ENCODE peak calls at places on chromosome 22, in five cellular contexts. One of them, this sample, is unnamed.

GRCh38 chr22:36331912-36332622 is 55.7 kb downstream of the MYH9 start:
- DNase-seq in activated CD4-positive, alpha-beta T cell treated with anti-CD3 and anti-CD28 coated beads, Interleukin-2, amount 10 ng/mL, durations not matched to agents 7 days and 5 days: peak
- DNase-seq in PC-9: peak
- DNase-seq in SK-N-SH: peak
- DNase-seq in amniotic stem cell: no peak
- DNase-seq in this sample: peak

GRCh38 chr22:48745842-48746788 is 1081.6 kb downstream of the BRD1 start:
- DNase-seq in activated CD4-positive, alpha-beta T cell treated with anti-CD3 and anti-CD28 coated beads, Interleukin-2, amount 10 ng/mL, durations not matched to agents 7 days and 5 days: no peak
- DNase-seq in PC-9: no peak
- DNase-seq in SK-N-SH: no peak
- DNase-seq in amniotic stem cell: no peak
- DNase-seq in this sample: no peak

GRCh38 chr22:31917227-31917921 is 27.0 kb upstream of the YWHAH start:
- DNase-seq in activated CD4-positive, alpha-beta T cell treated with anti-CD3 and anti-CD28 coated beads, Interleukin-2, amount 10 ng/mL, durations not matched to agents 7 days and 5 days: no peak
- DNase-seq in PC-9: no peak
- DNase-seq in SK-N-SH: no peak
- DNase-seq in amniotic stem cell: no peak
- DNase-seq in this sample: peak

GRCh38 chr22:42432818-42433217 is 615 bp upstream of the NFAM1 start:
- DNase-seq in activated CD4-positive, alpha-beta T cell treated with anti-CD3 and anti-CD28 coated beads, Interleukin-2, amount 10 ng/mL, durations not matched to agents 7 days and 5 days: no peak
- DNase-seq in PC-9: no peak
- DNase-seq in SK-N-SH: no peak
- DNase-seq in amniotic stem cell: no peak
- DNase-seq in this sample: no peak

GRCh38 chr22:50191041-50191740 is 5.5 kb downstream of the TRABD start:
- DNase-seq in activated CD4-positive, alpha-beta T cell treated with anti-CD3 and anti-CD28 coated beads, Interleukin-2, amount 10 ng/mL, durations not matched to agents 7 days and 5 days: peak
- DNase-seq in PC-9: no peak
- DNase-seq in SK-N-SH: peak
- DNase-seq in amniotic stem cell: no peak
- DNase-seq in this sample: peak

GRCh38 chr22:36285017-36285416 is 32.1 kb downstream of the APOL1 start:
- DNase-seq in activated CD4-positive, alpha-beta T cell treated with anti-CD3 and anti-CD28 coated beads, Interleukin-2, amount 10 ng/mL, durations not matched to agents 7 days and 5 days: no peak
- DNase-seq in PC-9: no peak
- DNase-seq in SK-N-SH: no peak
- DNase-seq in amniotic stem cell: no peak
- DNase-seq in this sample: no peak

GRCh38 chr22:36324414-36324813 is 63.4 kb downstream of the MYH9 start:
- DNase-seq in activated CD4-positive, alpha-beta T cell treated with anti-CD3 and anti-CD28 coated beads, Interleukin-2, amount 10 ng/mL, durations not matched to agents 7 days and 5 days: no peak
- DNase-seq in PC-9: no peak
- DNase-seq in SK-N-SH: no peak
- DNase-seq in amniotic stem cell: no peak
- DNase-seq in this sample: no peak

GRCh38 chr22:36386351-36386899 is 1.3 kb downstream of the MYH9 start:
- DNase-seq in activated CD4-positive, alpha-beta T cell treated with anti-CD3 and anti-CD28 coated beads, Interleukin-2, amount 10 ng/mL, durations not matched to agents 7 days and 5 days: peak
- DNase-seq in PC-9: peak
- DNase-seq in SK-N-SH: no peak
- DNase-seq in amniotic stem cell: no peak
- DNase-seq in this sample: peak

GRCh38 chr22:22811016-22812009 is 76.3 kb upstream of the IGLL5 start:
- DNase-seq in activated CD4-positive, alpha-beta T cell treated with anti-CD3 and anti-CD28 coated beads, Interleukin-2, amount 10 ng/mL, durations not matched to agents 7 days and 5 days: no peak
- DNase-seq in PC-9: no peak
- DNase-seq in SK-N-SH: no peak
- DNase-seq in amniotic stem cell: no peak
- DNase-seq in this sample: peak

GRCh38 chr22:32042924-32043323 is at the start of gene SLC5A1:
- DNase-seq in activated CD4-positive, alpha-beta T cell treated with anti-CD3 and anti-CD28 coated beads, Interleukin-2, amount 10 ng/mL, durations not matched to agents 7 days and 5 days: no peak
- DNase-seq in PC-9: peak
- DNase-seq in SK-N-SH: no peak
- DNase-seq in amniotic stem cell: no peak
- DNase-seq in this sample: no peak

GRCh38 chr22:27873476-27873875 is 45.6 kb downstream of the PITPNB start:
- DNase-seq in activated CD4-positive, alpha-beta T cell treated with anti-CD3 and anti-CD28 coated beads, Interleukin-2, amount 10 ng/mL, durations not matched to agents 7 days and 5 days: no peak
- DNase-seq in PC-9: no peak
- DNase-seq in SK-N-SH: no peak
- DNase-seq in amniotic stem cell: no peak
- DNase-seq in this sample: no peak

GRCh38 chr22:17842386-17842785 is 68.1 kb upstream of the BID start:
- DNase-seq in activated CD4-positive, alpha-beta T cell treated with anti-CD3 and anti-CD28 coated beads, Interleukin-2, amount 10 ng/mL, durations not matched to agents 7 days and 5 days: peak
- DNase-seq in PC-9: no peak
- DNase-seq in SK-N-SH: no peak
- DNase-seq in amniotic stem cell: no peak
- DNase-seq in this sample: no peak

GRCh38 chr22:49207008-49207775 is 620.5 kb downstream of the BRD1 start:
- DNase-seq in activated CD4-positive, alpha-beta T cell treated with anti-CD3 and anti-CD28 coated beads, Interleukin-2, amount 10 ng/mL, durations not matched to agents 7 days and 5 days: no peak
- DNase-seq in PC-9: no peak
- DNase-seq in SK-N-SH: no peak
- DNase-seq in amniotic stem cell: no peak
- DNase-seq in this sample: no peak

GRCh38 chr22:36753120-36753802 is 22.7 kb downstream of the IFT27 start:
- DNase-seq in activated CD4-positive, alpha-beta T cell treated with anti-CD3 and anti-CD28 coated beads, Interleukin-2, amount 10 ng/mL, durations not matched to agents 7 days and 5 days: no peak
- DNase-seq in PC-9: peak
- DNase-seq in SK-N-SH: no peak
- DNase-seq in amniotic stem cell: no peak
- DNase-seq in this sample: no peak

GRCh38 chr22:18104566-18104965 is 6.0 kb upstream of the TUBA8 start:
- DNase-seq in activated CD4-positive, alpha-beta T cell treated with anti-CD3 and anti-CD28 coated beads, Interleukin-2, amount 10 ng/mL, durations not matched to agents 7 days and 5 days: no peak
- DNase-seq in PC-9: no peak
- DNase-seq in SK-N-SH: no peak
- DNase-seq in amniotic stem cell: no peak
- DNase-seq in this sample: peak

GRCh38 chr22:44379817-44380560 is 67.2 kb upstream of the SHISAL1 start:
- DNase-seq in activated CD4-positive, alpha-beta T cell treated with anti-CD3 and anti-CD28 coated beads, Interleukin-2, amount 10 ng/mL, durations not matched to agents 7 days and 5 days: no peak
- DNase-seq in PC-9: no peak
- DNase-seq in SK-N-SH: no peak
- DNase-seq in amniotic stem cell: no peak
- DNase-seq in this sample: no peak

GRCh38 chr22:47406180-47406723 is 643.8 kb downstream of the TBC1D22A start:
- DNase-seq in activated CD4-positive, alpha-beta T cell treated with anti-CD3 and anti-CD28 coated beads, Interleukin-2, amount 10 ng/mL, durations not matched to agents 7 days and 5 days: no peak
- DNase-seq in PC-9: no peak
- DNase-seq in SK-N-SH: no peak
- DNase-seq in amniotic stem cell: no peak
- DNase-seq in this sample: no peak

GRCh38 chr22:27370281-27370680 is 431.3 kb downstream of the MN1 start:
- DNase-seq in activated CD4-positive, alpha-beta T cell treated with anti-CD3 and anti-CD28 coated beads, Interleukin-2, amount 10 ng/mL, durations not matched to agents 7 days and 5 days: no peak
- DNase-seq in PC-9: no peak
- DNase-seq in SK-N-SH: no peak
- DNase-seq in amniotic stem cell: no peak
- DNase-seq in this sample: no peak

GRCh38 chr22:49727881-49728563 is 99.7 kb downstream of the BRD1 start:
- DNase-seq in activated CD4-positive, alpha-beta T cell treated with anti-CD3 and anti-CD28 coated beads, Interleukin-2, amount 10 ng/mL, durations not matched to agents 7 days and 5 days: no peak
- DNase-seq in PC-9: no peak
- DNase-seq in SK-N-SH: peak
- DNase-seq in amniotic stem cell: no peak
- DNase-seq in this sample: no peak

GRCh38 chr22:46278656-46279645 is 11.1 kb downstream of the TTC38 start:
- DNase-seq in activated CD4-positive, alpha-beta T cell treated with anti-CD3 and anti-CD28 coated beads, Interleukin-2, amount 10 ng/mL, durations not matched to agents 7 days and 5 days: no peak
- DNase-seq in PC-9: no peak
- DNase-seq in SK-N-SH: no peak
- DNase-seq in amniotic stem cell: no peak
- DNase-seq in this sample: no peak

GRCh38 chr22:19643448-19644313 is 70.6 kb upstream of the SEPTIN5 start:
- DNase-seq in activated CD4-positive, alpha-beta T cell treated with anti-CD3 and anti-CD28 coated beads, Interleukin-2, amount 10 ng/mL, durations not matched to agents 7 days and 5 days: no peak
- DNase-seq in PC-9: no peak
- DNase-seq in SK-N-SH: no peak
- DNase-seq in amniotic stem cell: no peak
- DNase-seq in this sample: no peak

GRCh38 chr22:34976474-34976873 is 89.5 kb upstream of the ISX start:
- DNase-seq in activated CD4-positive, alpha-beta T cell treated with anti-CD3 and anti-CD28 coated beads, Interleukin-2, amount 10 ng/mL, durations not matched to agents 7 days and 5 days: no peak
- DNase-seq in PC-9: no peak
- DNase-seq in SK-N-SH: no peak
- DNase-seq in amniotic stem cell: no peak
- DNase-seq in this sample: no peak

GRCh38 chr22:48749555-48750227 is 1078.0 kb downstream of the BRD1 start:
- DNase-seq in activated CD4-positive, alpha-beta T cell treated with anti-CD3 and anti-CD28 coated beads, Interleukin-2, amount 10 ng/mL, durations not matched to agents 7 days and 5 days: no peak
- DNase-seq in PC-9: no peak
- DNase-seq in SK-N-SH: no peak
- DNase-seq in amniotic stem cell: no peak
- DNase-seq in this sample: no peak

GRCh38 chr22:19011075-19011474 is 75.0 kb upstream of the PRODH start:
- DNase-seq in activated CD4-positive, alpha-beta T cell treated with anti-CD3 and anti-CD28 coated beads, Interleukin-2, amount 10 ng/mL, durations not matched to agents 7 days and 5 days: no peak
- DNase-seq in PC-9: no peak
- DNase-seq in SK-N-SH: no peak
- DNase-seq in amniotic stem cell: no peak
- DNase-seq in this sample: no peak

GRCh38 chr22:43827336-43827735 is 15.2 kb upstream of the EFCAB6 start:
- DNase-seq in activated CD4-positive, alpha-beta T cell treated with anti-CD3 and anti-CD28 coated beads, Interleukin-2, amount 10 ng/mL, durations not matched to agents 7 days and 5 days: no peak
- DNase-seq in PC-9: no peak
- DNase-seq in SK-N-SH: no peak
- DNase-seq in amniotic stem cell: no peak
- DNase-seq in this sample: no peak

GRCh38 chr22:22121445-22121844 is 123.1 kb upstream of the VPREB1 start:
- DNase-seq in activated CD4-positive, alpha-beta T cell treated with anti-CD3 and anti-CD28 coated beads, Interleukin-2, amount 10 ng/mL, durations not matched to agents 7 days and 5 days: no peak
- DNase-seq in PC-9: no peak
- DNase-seq in SK-N-SH: no peak
- DNase-seq in amniotic stem cell: no peak
- DNase-seq in this sample: no peak

GRCh38 chr22:20857247-20857643 is 1.4 kb downstream of the PI4KA start:
- DNase-seq in activated CD4-positive, alpha-beta T cell treated with anti-CD3 and anti-CD28 coated beads, Interleukin-2, amount 10 ng/mL, durations not matched to agents 7 days and 5 days: no peak
- DNase-seq in PC-9: no peak
- DNase-seq in SK-N-SH: no peak
- DNase-seq in amniotic stem cell: no peak
- DNase-seq in this sample: no peak

GRCh38 chr22:44479662-44480061 is 18.4 kb downstream of the RTL6 start:
- DNase-seq in activated CD4-positive, alpha-beta T cell treated with anti-CD3 and anti-CD28 coated beads, Interleukin-2, amount 10 ng/mL, durations not matched to agents 7 days and 5 days: no peak
- DNase-seq in PC-9: no peak
- DNase-seq in SK-N-SH: no peak
- DNase-seq in amniotic stem cell: no peak
- DNase-seq in this sample: no peak

GRCh38 chr22:28146401-28147304 is 227.6 kb upstream of the PITPNB start:
- DNase-seq in activated CD4-positive, alpha-beta T cell treated with anti-CD3 and anti-CD28 coated beads, Interleukin-2, amount 10 ng/mL, durations not matched to agents 7 days and 5 days: no peak
- DNase-seq in PC-9: no peak
- DNase-seq in SK-N-SH: no peak
- DNase-seq in amniotic stem cell: no peak
- DNase-seq in this sample: no peak

GRCh38 chr22:45807156-45807915 is 135.7 kb downstream of the ATXN10 start:
- DNase-seq in activated CD4-positive, alpha-beta T cell treated with anti-CD3 and anti-CD28 coated beads, Interleukin-2, amount 10 ng/mL, durations not matched to agents 7 days and 5 days: no peak
- DNase-seq in PC-9: no peak
- DNase-seq in SK-N-SH: no peak
- DNase-seq in amniotic stem cell: no peak
- DNase-seq in this sample: no peak

GRCh38 chr22:42322562-42322926 is 52.1 kb upstream of the TCF20 start:
- DNase-seq in activated CD4-positive, alpha-beta T cell treated with anti-CD3 and anti-CD28 coated beads, Interleukin-2, amount 10 ng/mL, durations not matched to agents 7 days and 5 days: no peak
- DNase-seq in PC-9: no peak
- DNase-seq in SK-N-SH: no peak
- DNase-seq in amniotic stem cell: no peak
- DNase-seq in this sample: no peak

GRCh38 chr22:41762980-41763779 is 37.3 kb upstream of the CCDC134 start:
- DNase-seq in activated CD4-positive, alpha-beta T cell treated with anti-CD3 and anti-CD28 coated beads, Interleukin-2, amount 10 ng/mL, durations not matched to agents 7 days and 5 days: peak
- DNase-seq in PC-9: peak
- DNase-seq in SK-N-SH: no peak
- DNase-seq in amniotic stem cell: no peak
- DNase-seq in this sample: peak

GRCh38 chr22:36364255-36365019 is 23.3 kb downstream of the MYH9 start:
- DNase-seq in activated CD4-positive, alpha-beta T cell treated with anti-CD3 and anti-CD28 coated beads, Interleukin-2, amount 10 ng/mL, durations not matched to agents 7 days and 5 days: no peak
- DNase-seq in PC-9: no peak
- DNase-seq in SK-N-SH: no peak
- DNase-seq in amniotic stem cell: no peak
- DNase-seq in this sample: no peak

GRCh38 chr22:43879901-43880742 is 11.7 kb downstream of the PNPLA5 start:
- DNase-seq in activated CD4-positive, alpha-beta T cell treated with anti-CD3 and anti-CD28 coated beads, Interleukin-2, amount 10 ng/mL, durations not matched to agents 7 days and 5 days: no peak
- DNase-seq in PC-9: no peak
- DNase-seq in SK-N-SH: no peak
- DNase-seq in amniotic stem cell: no peak
- DNase-seq in this sample: no peak